ENCODE peak calls at places on chromosomes 11 and 22, in four cellular contexts. W is neural progenitor cell, R is fibroblast of lung, A is kidney epithelial cell. T is an unnamed sample.

GRCh38 chr22:49404576-49405199 is 423.0 kb downstream of the BRD1 start:
- DNase-seq in W (no peak), R (no peak), A (no peak), T (no peak)

GRCh38 chr11:73201249-73201648 is 16.8 kb upstream of the P2RY2 start:
- DNase-seq in W (no peak), R (no peak), A (no peak), T (peak)

GRCh38 chr11:67113231-67113721 is 5.8 kb upstream of the KDM2A start:
- DNase-seq in W (no peak), R (no peak), A (no peak), T (no peak)

GRCh38 chr11:119169272-119169719 is 771 bp downstream of the NLRX1 start:
- DNase-seq in W (peak), R (peak), A (peak), T (peak)

GRCh38 chr22:32764330-32765116 is 37.0 kb upstream of the TIMP3 start:
- DNase-seq in W (no peak), R (peak), A (peak), T (peak)

GRCh38 chr22:37111156-37111717 is 1.7 kb upstream of the TMPRSS6 start:
- DNase-seq in W (no peak), R (no peak), A (no peak), T (no peak)

GRCh38 chr11:68962527-68963250 is 18.1 kb downstream of the MRGPRD start:
- DNase-seq in W (no peak), R (no peak), A (no peak), T (no peak)

GRCh38 chr11:78192223-78192719 is 3.6 kb downstream of the USP35 start:
- DNase-seq in W (no peak), R (no peak), A (no peak), T (no peak)

GRCh38 chr11:75174781-75175370 is 24.0 kb downstream of the SLCO2B1 start:
- DNase-seq in W (no peak), R (peak), A (peak), T (peak)

GRCh38 chr11:76766521-76766920 is 16.6 kb upstream of the TSKU start:
- DNase-seq in W (no peak), R (no peak), A (no peak), T (no peak)

GRCh38 chr11:110564676-110565343 is 135.1 kb downstream of the FDX1 start:
- DNase-seq in W (peak), R (no peak), A (no peak), T (no peak)

GRCh38 chr22:27408068-27408467 is 393.5 kb downstream of the MN1 start:
- DNase-seq in W (no peak), R (no peak), A (no peak), T (no peak)

GRCh38 chr22:31451709-31452571 is 37.7 kb downstream of the EIF4ENIF1 start:
- DNase-seq in W (peak), R (peak), A (peak), T (peak)

GRCh38 chr11:76206077-76206326 is 300 bp downstream of the WNT11 start:
- DNase-seq in W (no peak), R (no peak), A (no peak), T (no peak)

GRCh38 chr11:36577859-36578258 is 10.1 kb downstream of the RAG1 start:
- DNase-seq in W (no peak), R (peak), A (no peak), T (no peak)

GRCh38 chr11:116913000-116913399 is 75.6 kb upstream of the APOA1 start:
- DNase-seq in W (no peak), R (peak), A (no peak), T (peak)

GRCh38 chr22:50245214-50246072 is 620 bp upstream of the TUBGCP6 start:
- DNase-seq in W (no peak), R (no peak), A (no peak), T (no peak)

GRCh38 chr11:7116370-7116769 is 27.6 kb downstream of the RBMXL2 start:
- DNase-seq in W (no peak), R (no peak), A (no peak), T (no peak)

GRCh38 chr22:21029486-21030025 is 2.8 kb downstream of the SLC7A4 start:
- DNase-seq in W (no peak), R (no peak), A (no peak), T (no peak)

GRCh38 chr11:83403990-83404389 is 117.8 kb upstream of the CCDC90B start:
- DNase-seq in W (no peak), R (no peak), A (no peak), T (no peak)

GRCh38 chr11:71286701-71287643 is 34.6 kb upstream of the SHANK2 start:
- DNase-seq in W (no peak), R (peak), A (peak), T (peak)

GRCh38 chr11:113016905-113017304 is 55.7 kb downstream of the NCAM1 start:
- DNase-seq in W (no peak), R (no peak), A (no peak), T (no peak)

GRCh38 chr22:44214764-44215163 is 34.0 kb downstream of the PARVG start:
- DNase-seq in W (no peak), R (no peak), A (no peak), T (no peak)

GRCh38 chr11:126139541-126140091 is 71.8 kb downstream of the RPUSD4 start:
- DNase-seq in W (no peak), R (peak), A (no peak), T (peak)

DNA sequence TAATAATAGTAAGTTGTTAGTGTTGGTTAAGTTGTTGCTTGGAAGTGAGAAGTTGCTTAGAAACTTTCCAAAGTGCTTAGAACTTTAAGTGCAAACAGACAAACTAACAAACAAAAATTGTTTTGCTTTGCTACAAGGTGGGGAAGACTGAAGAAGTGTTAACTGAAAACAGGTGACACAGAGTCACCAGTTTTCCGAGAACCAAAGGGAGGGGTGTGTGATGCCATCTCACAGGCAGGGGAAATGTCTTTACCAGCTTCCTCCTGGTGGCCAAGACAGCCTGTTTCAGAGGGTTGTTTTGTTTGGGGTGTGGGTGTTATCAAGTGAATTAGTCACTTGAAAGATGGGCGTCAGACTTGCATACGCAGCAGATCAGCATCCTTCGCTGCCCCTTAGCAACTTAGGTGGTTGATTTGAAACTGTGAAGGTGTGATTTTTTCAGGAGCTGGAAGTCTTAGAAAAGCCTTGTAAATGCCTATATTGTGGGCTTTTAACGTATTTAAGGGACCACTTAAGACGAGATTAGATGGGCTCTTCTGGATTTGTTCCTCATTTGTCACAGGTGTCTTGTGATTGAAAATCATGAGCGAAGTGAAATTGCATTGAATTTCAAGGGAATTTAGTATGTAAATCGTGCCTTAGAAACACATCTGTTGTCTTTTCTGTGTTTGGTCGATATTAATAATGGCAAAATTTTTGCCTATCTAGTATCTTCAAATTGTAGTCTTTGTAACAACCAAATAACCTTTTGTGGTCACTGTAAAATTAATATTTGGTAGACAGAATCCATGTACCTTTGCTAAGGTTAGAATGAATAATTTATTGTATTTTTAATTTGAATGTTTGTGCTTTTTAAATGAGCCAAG is 2.7 kb downstream of the NEAT1 start:
- DNase-seq in W (peak), R (peak), A (no peak), T (peak)
- TF ChIP-seq CTCF in W (no peak), R (no peak), A (no peak), T (no peak)

GRCh38 chr11:34641981-34642380 is 21.1 kb downstream of the EHF start:
- DNase-seq in W (no peak), R (no peak), A (no peak), T (no peak)

GRCh38 chr11:34643846-34644245 is 23.0 kb downstream of the EHF start:
- DNase-seq in W (no peak), R (no peak), A (no peak), T (no peak)

GRCh38 chr11:34640050-34640971 is 19.4 kb downstream of the EHF start:
- DNase-seq in W (peak), R (no peak), A (peak), T (no peak)

GRCh38 chr11:34639545-34639944 is 18.7 kb downstream of the EHF start:
- DNase-seq in W (no peak), R (no peak), A (no peak), T (no peak)

DNA sequence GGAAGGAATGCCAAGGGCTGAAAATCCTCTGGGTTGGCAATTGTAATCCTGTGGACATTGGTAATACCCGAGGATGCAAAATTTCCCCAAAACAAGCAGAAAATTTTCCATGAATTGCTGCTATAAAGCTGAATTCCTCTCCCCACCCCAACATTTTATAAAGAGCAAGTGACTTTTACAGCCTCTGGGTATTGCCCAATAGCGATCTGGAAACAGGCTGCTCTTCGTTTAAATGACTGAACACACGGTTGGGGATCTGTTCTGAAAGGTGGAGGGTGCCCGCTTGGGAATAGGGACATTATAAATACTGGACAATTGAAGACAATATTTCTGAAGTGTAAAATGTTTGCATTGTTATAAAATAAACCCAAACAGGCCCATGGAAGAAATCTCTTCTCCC is 20.6 kb downstream of the EHF start:
- DNase-seq in W (no peak), R (no peak), A (no peak), T (no peak)
- H3K4me3 ChIP-seq in W (no peak), R (no peak), A (no peak), T (no peak)

GRCh38 chr11:130427049-130427388 is 1.4 kb downstream of the ADAMTS8 start:
- DNase-seq in W (no peak), R (no peak), A (no peak), T (no peak)

GRCh38 chr11:130428692-130429681 is 578 bp upstream of the ADAMTS8 start:
- DNase-seq in W (peak), R (no peak), A (no peak), T (no peak)

GRCh38 chr11:130426223-130427048 is 2.0 kb downstream of the ADAMTS8 start:
- DNase-seq in W (no peak), R (no peak), A (no peak), T (no peak)

GRCh38 chr11:130428271-130428670 is at the start of gene ADAMTS8:
- DNase-seq in W (peak), R (no peak), A (no peak), T (no peak)

GRCh38 chr11:130427581-130428211 is 713 bp downstream of the ADAMTS8 start:
- DNase-seq in W (peak), R (no peak), A (no peak), T (no peak)
- TF ChIP-seq CTCF in W (peak), R (peak), A (peak), T (peak)

GRCh38 chr11:2447253-2447950 is 2.6 kb downstream of the KCNQ1 start:
- DNase-seq in W (no peak), R (no peak), A (no peak), T (no peak)
- H3K4me3 ChIP-seq in W (no peak), R (no peak), A (no peak), T (no peak)

GRCh38 chr11:134257101-134257500 is 3.7 kb downstream of the ACAD8 start:
- DNase-seq in W (no peak), R (no peak), A (no peak), T (no peak)

GRCh38 chr11:134252539-134253188 is 488 bp downstream of the THYN1 start:
- DNase-seq in W (peak), R (no peak), A (no peak), T (peak)

GRCh38 chr11:134254433-134254832 is 1.1 kb downstream of the ACAD8 start:
- DNase-seq in W (no peak), R (no peak), A (no peak), T (no peak)

GRCh38 chr11:134250675-134251074 is 2.5 kb downstream of the THYN1 start:
- DNase-seq in W (no peak), R (no peak), A (no peak), T (no peak)

DNA sequence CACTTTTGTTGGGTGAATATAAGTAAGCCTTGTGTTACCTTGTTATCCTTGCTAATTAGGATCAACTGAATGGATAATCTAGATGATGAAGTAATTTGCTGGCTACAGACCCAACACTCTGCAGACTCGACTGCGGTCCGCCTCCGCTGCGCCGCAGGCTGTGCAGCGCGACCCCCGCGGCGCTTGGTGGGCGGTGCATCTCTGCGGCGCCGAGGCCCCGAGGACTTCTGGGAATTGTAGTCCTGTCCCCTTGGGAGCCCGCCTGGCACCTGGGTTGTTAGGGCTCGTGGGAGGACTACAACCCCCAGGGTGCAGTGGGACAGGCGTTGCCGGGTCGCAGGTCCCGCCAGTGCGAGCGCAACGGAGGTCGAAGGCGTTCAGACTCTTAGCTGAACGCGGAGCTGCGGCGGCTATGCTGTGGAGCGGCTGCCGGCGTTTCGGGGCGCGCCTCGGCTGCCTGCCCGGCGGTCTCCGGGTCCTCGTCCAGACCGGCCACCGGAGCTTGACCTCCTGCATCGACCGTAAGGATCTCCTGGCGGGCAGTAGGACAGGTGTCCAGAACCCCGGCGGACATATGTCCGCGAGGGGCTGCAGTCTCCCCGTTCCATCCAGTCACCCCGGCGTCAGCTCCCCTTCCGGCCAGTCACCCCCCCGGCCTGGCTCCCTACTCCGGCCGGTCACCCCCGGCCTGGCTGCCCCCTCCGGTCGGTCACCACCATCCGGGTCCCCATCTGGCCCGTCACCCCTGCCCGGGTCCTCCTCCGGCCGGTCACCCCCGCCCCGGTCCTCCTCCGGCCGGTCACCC is at the start of the genes ACAD8 and THYN1:
- DNase-seq in W (peak), R (peak), A (peak), T (peak)
- TF ChIP-seq CTCF in W (no peak), R (peak), A (no peak), T (no peak)